ENCODE peak calls at places on chromosomes 4 and X, in nine cellular contexts. N is hippocampal formation; A is body of pancreas; S is NCI-H2081; C is GM12891; Z is tibial artery; K is stimulated activated CD8-positive, alpha-beta memory T cell treated with anti-CD3 and anti-CD28 coated beads, Interleukin-2, amount 100 ng/mL, for 1 hour; P is progenitor cell of endocrine pancreas; O is GM04504. B is an unnamed sample.

GRCh38 chrX:28847423-28847822 is 260.2 kb downstream of the IL1RAPL1 start:
- DNase-seq in N (peak; percentile 60), A (no peak), S (no peak), C (no peak), Z (no peak), K (no peak), P (no peak), O (no peak), B (no peak)

GRCh38 chrX:39313149-39313548 is 511.9 kb downstream of the MID1IP1 start:
- DNase-seq in N (no peak), A (no peak), S (no peak), C (no peak), Z (no peak), K (no peak), P (no peak), O (no peak), B (no peak)

GRCh38 chrX:37926700-37927099 is 79.3 kb upstream of the DYNLT3 start:
- DNase-seq in N (no peak), A (no peak), S (peak; percentile 51), C (no peak), Z (no peak), K (no peak), P (no peak), O (peak; percentile 15), B (no peak)

GRCh38 chr4:87961993-87962791 is 13.3 kb upstream of the SPP1 start:
- DNase-seq in N (no peak), A (no peak), S (no peak), C (no peak), Z (no peak), K (no peak), P (no peak), O (peak; percentile 13), B (no peak)

GRCh38 chr4:24802648-24803047 is 7.3 kb downstream of the SOD3 start:
- DNase-seq in N (no peak), A (no peak), S (peak; percentile 50), C (no peak), Z (no peak), K (no peak), P (no peak), O (no peak), B (no peak)

GRCh38 chrX:104318330-104319009 is 63.7 kb upstream of the ESX1 start:
- DNase-seq in N (no peak), A (peak; percentile 19), S (no peak), C (no peak), Z (no peak), K (no peak), P (no peak), O (peak; percentile 24), B (no peak)

GRCh38 chr4:2536193-2537010 is at the start of gene FAM193A:
- DNase-seq in N (peak; percentile 99), A (peak; percentile 99), S (peak; percentile 100), C (peak; percentile 89), Z (peak; percentile 100), K (peak; percentile 96), P (peak; percentile 97), O (peak; percentile 99), B (peak; percentile 100)

GRCh38 chrX:45715787-45716186 is 515.1 kb upstream of the DIPK2B start:
- DNase-seq in N (no peak), A (no peak), S (no peak), C (no peak), Z (no peak), K (no peak), P (no peak), O (peak; percentile 26), B (no peak)

GRCh38 chr4:168515222-168516011 is 18.6 kb downstream of the PALLD start:
- DNase-seq in N (no peak), A (peak; percentile 66), S (peak; percentile 66), C (no peak), Z (no peak), K (no peak), P (no peak), O (no peak), B (no peak)

GRCh38 chr4:22574424-22574823 is 58.6 kb upstream of the ADGRA3 start:
- DNase-seq in N (no peak), A (no peak), S (no peak), C (no peak), Z (no peak), K (no peak), P (no peak), O (no peak), B (no peak)

GRCh38 chr4:120855307-120856001 is 67.1 kb downstream of the PRDM5 start:
- DNase-seq in N (no peak), A (no peak), S (no peak), C (no peak), Z (no peak), K (no peak), P (no peak), O (no peak), B (no peak)

GRCh38 chr4:87853108-87853507 is 20.3 kb downstream of the MEPE start:
- DNase-seq in N (no peak), A (no peak), S (peak; percentile 48), C (no peak), Z (no peak), K (no peak), P (no peak), O (peak; percentile 31), B (no peak)

GRCh38 chr4:131534944-131535640 is 1614.0 kb upstream of the PCDH10 start:
- DNase-seq in N (no peak), A (no peak), S (no peak), C (no peak), Z (no peak), K (no peak), P (no peak), O (no peak), B (no peak)

GRCh38 chr4:179196511-179196910 is 1754.3 kb upstream of the AGA start:
- DNase-seq in N (no peak), A (no peak), S (peak; percentile 0), C (no peak), Z (no peak), K (no peak), P (no peak), O (no peak), B (no peak)

GRCh38 chrX:49190783-49191032 is 4.5 kb upstream of the PRICKLE3 start:
- DNase-seq in N (no peak), A (no peak), S (no peak), C (no peak), Z (no peak), K (no peak), P (no peak), O (no peak), B (no peak)

GRCh38 chrX:118521435-118521834 is 25.8 kb downstream of the DOCK11 start:
- DNase-seq in N (no peak), A (no peak), S (no peak), C (no peak), Z (no peak), K (no peak), P (no peak), O (no peak), B (no peak)

GRCh38 chr4:4945021-4945420 is 74.2 kb downstream of the CYTL1 start:
- DNase-seq in N (no peak), A (no peak), S (no peak), C (no peak), Z (no peak), K (no peak), P (no peak), O (no peak), B (no peak)

GRCh38 chrX:12673487-12673886 is 117.7 kb upstream of the PRPS2 start:
- DNase-seq in N (no peak), A (no peak), S (no peak), C (no peak), Z (no peak), K (no peak), P (no peak), O (no peak), B (no peak)

GRCh38 chr4:151517896-151518295 is 108.9 kb downstream of the FHIP1A start:
- DNase-seq in N (no peak), A (no peak), S (no peak), C (no peak), Z (no peak), K (no peak), P (no peak), O (no peak), B (no peak)

GRCh38 chrX:154653048-154653401 is 354 bp downstream of the CTAG2 start:
- DNase-seq in N (no peak), A (no peak), S (no peak), C (no peak), Z (no peak), K (no peak), P (no peak), O (no peak), B (no peak)

GRCh38 chr4:152729466-152729865 is 49.7 kb upstream of the TMEM154 start:
- DNase-seq in N (no peak), A (no peak), S (no peak), C (no peak), Z (no peak), K (no peak), P (no peak), O (peak; percentile 42), B (no peak)

GRCh38 chr4:126051709-126052424 is 737.1 kb downstream of the FAT4 start:
- DNase-seq in N (peak; percentile 15), A (no peak), S (no peak), C (no peak), Z (no peak), K (no peak), P (no peak), O (peak; percentile 48), B (no peak)

GRCh38 chr4:116866116-116866515 is 219.3 kb downstream of the TRAM1L1 start:
- DNase-seq in N (no peak), A (no peak), S (no peak), C (no peak), Z (no peak), K (no peak), P (no peak), O (no peak), B (no peak)

GRCh38 chr4:184344899-184345572 is 127.4 kb upstream of the ENPP6 start:
- DNase-seq in N (no peak), A (no peak), S (no peak), C (no peak), Z (no peak), K (no peak), P (no peak), O (no peak), B (no peak)

GRCh38 chr4:68288046-68288740 is 42.7 kb upstream of the TMPRSS11B start:
- DNase-seq in N (no peak), A (no peak), S (no peak), C (no peak), Z (no peak), K (no peak), P (no peak), O (no peak), B (no peak)

GRCh38 chr4:2335729-2336101 is 73.8 kb upstream of the MXD4 start:
- DNase-seq in N (no peak), A (no peak), S (no peak), C (no peak), Z (peak; percentile 54), K (no peak), P (no peak), O (no peak), B (no peak)

GRCh38 chr4:99811850-99812249 is 4.8 kb upstream of the DAPP1 start:
- DNase-seq in N (no peak), A (peak; percentile 49), S (peak; percentile 17), C (no peak), Z (no peak), K (no peak), P (no peak), O (no peak), B (no peak)

GRCh38 chr4:8267077-8267476 is 2.5 kb upstream of the HTRA3 start:
- DNase-seq in N (no peak), A (peak; percentile 68), S (no peak), C (peak; percentile 77), Z (no peak), K (no peak), P (peak; percentile 43), O (no peak), B (no peak)

GRCh38 chr4:28702571-28702970 is 1841.9 kb downstream of the STIM2 start:
- DNase-seq in N (no peak), A (no peak), S (peak; percentile 9), C (no peak), Z (no peak), K (no peak), P (no peak), O (no peak), B (no peak)

GRCh38 chr4:16785800-16786527 is 112.5 kb downstream of the LDB2 start:
- DNase-seq in N (no peak), A (no peak), S (no peak), C (no peak), Z (no peak), K (no peak), P (no peak), O (peak; percentile 23), B (no peak)

GRCh38 chr4:40325406-40326019 is 9.6 kb upstream of the CHRNA9 start:
- DNase-seq in N (no peak), A (peak; percentile 60), S (peak; percentile 79), C (peak; percentile 55), Z (no peak), K (peak; percentile 28), P (no peak), O (no peak), B (no peak)

B was measured in type B pancreatic cell.